ENCODE peak calls at places on chromosomes 12 and 14, in six cellular contexts. O is body of pancreas, Q is upper lobe of left lung, H is heart left ventricle, B is breast epithelium, Z is transverse colon. D is an unnamed sample.

GRCh38 chr12:92574911-92575570 is 127.7 kb upstream of the PLEKHG7 start:
- DNase-seq in O (no peak), Q (no peak), H (no peak), B (no peak), Z (peak; percentile 46), D (no peak)

GRCh38 chr14:80634106-80634758 is 307.3 kb downstream of the CEP128 start:
- DNase-seq in O (no peak), Q (no peak), H (no peak), B (no peak), Z (no peak), D (no peak)

GRCh38 chr12:66831495-66831894 is 152.6 kb upstream of the GRIP1 start:
- DNase-seq in O (no peak), Q (no peak), H (no peak), B (no peak), Z (no peak), D (no peak)

GRCh38 chr14:61537567-61538463 is 157.5 kb upstream of the HIF1A start:
- DNase-seq in O (peak; percentile 78), Q (no peak), H (no peak), B (peak; percentile 66), Z (peak; percentile 82), D (no peak)

GRCh38 chr12:123720141-123720814 is 8.1 kb downstream of the ATP6V0A2 start:
- DNase-seq in O (no peak), Q (no peak), H (no peak), B (no peak), Z (no peak), D (no peak)

GRCh38 chr14:31567651-31568050 is 6.4 kb downstream of the NUBPL start:
- DNase-seq in O (no peak), Q (no peak), H (no peak), B (no peak), Z (no peak), D (no peak)

GRCh38 chr14:90644882-90645281 is 171.3 kb downstream of the TTC7B start:
- DNase-seq in O (no peak), Q (no peak), H (no peak), B (no peak), Z (no peak), D (peak; percentile 71)

GRCh38 chr12:218728-219590 is 5.0 kb upstream of the SLC6A12 start:
- DNase-seq in O (no peak), Q (no peak), H (no peak), B (no peak), Z (no peak), D (no peak)

GRCh38 chr14:66496911-66497310 is 10.7 kb downstream of the CCDC196 start:
- DNase-seq in O (no peak), Q (no peak), H (no peak), B (no peak), Z (no peak), D (no peak)

GRCh38 chr12:124289634-124290600 is 5.0 kb upstream of the RFLNA start:
- DNase-seq in O (no peak), Q (no peak), H (peak; percentile 35), B (no peak), Z (no peak), D (peak; percentile 86)

GRCh38 chr14:35879654-35880249 is 53.6 kb downstream of the BRMS1L start:
- DNase-seq in O (no peak), Q (no peak), H (no peak), B (no peak), Z (no peak), D (no peak)

GRCh38 chr12:40105265-40105514 is 691 bp downstream of the SLC2A13 start:
- DNase-seq in O (no peak), Q (no peak), H (no peak), B (no peak), Z (no peak), D (no peak)

GRCh38 chr12:117897379-117898161 is 71.2 kb downstream of the KSR2 start:
- DNase-seq in O (no peak), Q (no peak), H (no peak), B (no peak), Z (no peak), D (no peak)

GRCh38 chr12:101966496-101966895 is 89.1 kb downstream of the DRAM1 start:
- DNase-seq in O (no peak), Q (no peak), H (no peak), B (no peak), Z (no peak), D (no peak)

GRCh38 chr14:94470311-94470710 is 5.7 kb downstream of the SERPINA9 start:
- DNase-seq in O (no peak), Q (no peak), H (no peak), B (no peak), Z (no peak), D (no peak)

GRCh38 chr12:123705935-123706334 is 6.2 kb upstream of the ATP6V0A2 start:
- DNase-seq in O (no peak), Q (no peak), H (no peak), B (no peak), Z (no peak), D (no peak)

GRCh38 chr12:50220357-50221061 is 53.3 kb upstream of the CERS5 start:
- DNase-seq in O (no peak), Q (no peak), H (no peak), B (no peak), Z (no peak), D (no peak)

GRCh38 chr14:84825481-84825880 is 704.5 kb upstream of the FLRT2 start:
- DNase-seq in O (no peak), Q (no peak), H (no peak), B (no peak), Z (no peak), D (no peak)

GRCh38 chr12:122851820-122852219 is 16.6 kb downstream of the HIP1R start:
- DNase-seq in O (no peak), Q (no peak), H (no peak), B (no peak), Z (no peak), D (no peak)

GRCh38 chr12:124160102-124160501 is 134.8 kb upstream of the RFLNA start:
- DNase-seq in O (no peak), Q (no peak), H (no peak), B (no peak), Z (no peak), D (no peak)

GRCh38 chr14:52131640-52132320 is 62.9 kb upstream of the NID2 start:
- DNase-seq in O (peak; percentile 83), Q (no peak), H (peak; percentile 88), B (peak; percentile 19), Z (peak; percentile 84), D (peak; percentile 42)

GRCh38 chr12:120960657-120961056 is 17.7 kb upstream of the HNF1A start:
- DNase-seq in O (no peak), Q (no peak), H (no peak), B (no peak), Z (no peak), D (no peak)

GRCh38 chr12:120964298-120964697 is 14.0 kb upstream of the HNF1A start:
- DNase-seq in O (no peak), Q (no peak), H (no peak), B (no peak), Z (no peak), D (no peak)

GRCh38 chr12:120962487-120963054 is 15.8 kb upstream of the HNF1A start:
- DNase-seq in O (no peak), Q (no peak), H (no peak), B (no peak), Z (no peak), D (no peak)

GRCh38 chr12:120959111-120959878 is 19.0 kb upstream of the HNF1A start:
- DNase-seq in O (no peak), Q (no peak), H (no peak), B (no peak), Z (no peak), D (no peak)

DNA sequence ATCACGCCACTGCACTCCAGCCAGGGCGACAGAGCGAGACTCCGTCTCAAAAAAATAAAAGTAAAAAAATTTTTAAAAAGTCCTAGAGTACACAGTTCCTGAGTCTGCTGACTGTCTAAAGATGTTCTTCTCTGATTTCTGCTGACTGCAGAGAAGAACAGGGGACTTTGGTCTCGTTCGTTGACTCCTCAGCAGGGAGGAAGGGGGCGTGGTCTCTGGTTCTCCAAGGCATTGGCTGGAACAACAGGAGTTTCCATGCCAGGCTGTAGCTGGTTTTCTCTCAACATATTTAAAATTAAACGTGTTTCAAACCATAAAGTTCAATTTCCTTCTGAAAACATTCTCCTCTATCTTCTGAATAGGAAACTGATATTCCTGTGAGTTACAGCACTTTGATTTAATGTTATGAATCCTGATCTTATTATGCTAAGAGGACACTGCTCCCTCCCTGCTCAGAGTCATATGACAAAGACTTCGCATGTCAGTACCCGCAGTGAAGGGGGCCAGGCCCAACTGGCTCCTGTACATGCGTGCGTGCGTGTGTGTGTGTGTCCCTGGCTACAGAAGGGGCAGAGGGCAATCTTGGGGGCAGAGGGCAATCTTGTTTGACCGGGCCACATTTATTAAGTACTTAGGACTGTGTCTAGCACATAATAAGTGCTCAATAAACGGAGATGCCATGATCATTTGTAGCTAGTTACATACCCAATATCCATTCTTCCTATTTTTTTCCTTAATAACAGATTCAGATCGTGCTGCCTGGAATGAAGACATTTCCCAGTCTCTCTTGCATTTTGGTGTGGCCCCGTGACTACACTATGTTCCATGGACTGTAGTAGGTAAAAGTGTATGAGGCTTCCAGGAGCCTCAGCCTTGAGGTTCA is 16.5 kb upstream of the HNF1A start:
- DNase-seq in O (peak; percentile 42), Q (no peak), H (peak; percentile 43), B (no peak), Z (peak; percentile 92), D (no peak)
- TF ChIP-seq POLR2A in O (no peak), Q (no peak), H (no peak), B (no peak), Z (no peak), D (no peak)

GRCh38 chr12:1593232-1594044 is 943 bp downstream of the FBXL14 start:
- DNase-seq in O (peak; percentile 67), Q (peak; percentile 91), H (peak; percentile 51), B (no peak), Z (peak; percentile 74), D (no peak)
- TF ChIP-seq CTCF in O (no peak), Q (no peak), H (no peak), B (no peak), Z (no peak), D (no peak)

DNA sequence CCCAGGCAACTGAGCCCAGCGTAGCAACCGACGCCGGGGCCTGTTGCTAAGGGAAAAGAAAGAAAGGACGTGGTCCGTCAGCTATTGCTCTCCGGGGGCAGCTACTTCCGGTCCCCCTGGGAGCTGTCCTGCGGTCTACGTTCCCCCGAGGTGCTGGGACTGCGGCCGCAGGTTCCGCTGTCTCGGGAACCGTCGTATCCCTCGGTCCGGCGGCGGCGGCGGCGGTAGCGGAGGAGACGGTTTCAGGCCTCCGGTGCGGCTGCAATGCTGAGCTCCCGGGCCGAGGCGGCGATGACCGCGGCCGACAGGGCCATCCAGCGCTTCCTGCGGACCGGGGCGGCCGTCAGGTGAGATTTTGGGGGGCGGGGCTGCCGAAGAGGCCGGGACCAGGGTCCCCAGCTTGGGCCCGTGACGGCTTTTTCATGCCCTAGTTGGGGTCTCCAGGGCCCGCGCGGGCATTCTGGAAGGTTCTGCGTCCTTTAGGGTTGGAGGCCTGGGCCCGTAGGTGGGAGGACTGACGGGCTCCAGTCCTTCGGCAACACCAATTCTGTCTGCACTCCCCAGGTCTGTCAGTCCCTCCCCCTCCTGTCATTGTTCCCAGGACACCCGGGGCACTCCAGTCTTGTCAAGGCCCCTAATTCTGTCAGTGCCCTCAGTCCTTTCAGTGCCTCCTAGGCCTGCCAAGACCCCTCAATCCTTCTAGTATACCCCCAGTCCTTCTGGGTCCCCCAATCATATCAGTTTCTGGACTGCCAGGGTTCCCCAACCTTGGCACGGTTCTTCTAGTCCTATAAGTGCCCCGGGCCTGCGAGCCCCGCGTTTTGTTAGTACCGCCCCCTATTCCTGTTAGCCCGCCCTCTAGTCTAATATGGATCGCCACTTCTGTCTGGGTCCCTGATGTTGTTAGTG is at the start of gene USP30:
- DNase-seq in O (peak; percentile 87), Q (peak; percentile 95), H (peak; percentile 86), B (peak; percentile 72), Z (peak; percentile 89), D (peak; percentile 68)
- TF ChIP-seq POLR2A in O (peak; percentile 13), Q (no peak), H (no peak), B (no peak), Z (peak; percentile 58), D (no peak)

GRCh38 chr12:89195470-89195869 is 156.8 kb downstream of the DUSP6 start:
- DNase-seq in O (no peak), Q (no peak), H (no peak), B (no peak), Z (no peak), D (no peak)
- TF ChIP-seq CTCF in O (no peak), Q (no peak), H (no peak), B (no peak), Z (no peak), D (no peak)

D was measured in gastrocnemius medialis.